ENCODE peak calls at places on chromosome 18, in eight cellular contexts. I is lung, K is A549, H is esophagus squamous epithelium, L is heart left ventricle, M is HFFc6, P is stomach, R is MM.1S. W is an unnamed sample.

GRCh38 chr18:44946529-44947113 is 265.9 kb downstream of the SETBP1 start:
- DNase-seq in I (no peak), K (no peak), H (no peak), L (no peak), M (no peak), P (no peak), R (no peak), W (no peak)

GRCh38 chr18:54928236-54928635 is 31.0 kb downstream of the CCDC68 start:
- DNase-seq in I (no peak), K (no peak), H (no peak), L (no peak), M (no peak), P (no peak), R (no peak), W (no peak)

GRCh38 chr18:80252136-80252535 is 4.8 kb upstream of the PARD6G start:
- DNase-seq in I (peak; percentile 10), K (no peak), H (no peak), L (no peak), M (peak; percentile 55), P (no peak), R (no peak), W (no peak)

GRCh38 chr18:33556846-33557245 is 21.2 kb upstream of the ASXL3 start:
- DNase-seq in I (no peak), K (no peak), H (no peak), L (no peak), M (no peak), P (no peak), R (no peak), W (no peak)

GRCh38 chr18:65938592-65939372 is 188.0 kb downstream of the CDH7 start:
- DNase-seq in I (no peak), K (peak; percentile 59), H (no peak), L (no peak), M (no peak), P (no peak), R (peak; percentile 75), W (no peak)

GRCh38 chr18:29892960-29893558 is 1149.5 kb downstream of the DSC3 start:
- DNase-seq in I (no peak), K (peak; percentile 8), H (no peak), L (no peak), M (no peak), P (no peak), R (peak; percentile 12), W (no peak)

GRCh38 chr18:22559414-22560282 is 141.9 kb upstream of the CTAGE1 start:
- DNase-seq in I (peak; percentile 56), K (peak; percentile 59), H (no peak), L (peak; percentile 84), M (no peak), P (peak; percentile 57), R (peak; percentile 22), W (peak; percentile 69)

GRCh38 chr18:2568129-2568528 is 3.2 kb downstream of the METTL4 start:
- DNase-seq in I (no peak), K (no peak), H (no peak), L (no peak), M (no peak), P (no peak), R (no peak), W (no peak)

GRCh38 chr18:7748252-7749000 is 181.3 kb downstream of the PTPRM start:
- DNase-seq in I (no peak), K (no peak), H (no peak), L (no peak), M (no peak), P (no peak), R (no peak), W (no peak)

GRCh38 chr18:78246041-78246440 is 733.6 kb upstream of the SALL3 start:
- DNase-seq in I (no peak), K (no peak), H (no peak), L (no peak), M (no peak), P (no peak), R (no peak), W (no peak)

GRCh38 chr18:23723121-23723520 is 33.9 kb downstream of the LAMA3 start:
- DNase-seq in I (no peak), K (no peak), H (no peak), L (no peak), M (peak; percentile 30), P (no peak), R (no peak), W (no peak)

GRCh38 chr18:56458770-56459450 is 179.5 kb downstream of the TXNL1 start:
- DNase-seq in I (no peak), K (no peak), H (no peak), L (no peak), M (no peak), P (no peak), R (no peak), W (no peak)

GRCh38 chr18:23629444-23629946 is 33.2 kb downstream of the ANKRD29 start:
- DNase-seq in I (peak; percentile 72), K (peak; percentile 95), H (no peak), L (no peak), M (no peak), P (peak; percentile 62), R (peak; percentile 49), W (no peak)

GRCh38 chr18:54775686-54776085 is 52.6 kb upstream of the RAB27B start:
- DNase-seq in I (no peak), K (peak; percentile 84), H (no peak), L (no peak), M (peak; percentile 85), P (peak; percentile 40), R (no peak), W (no peak)

GRCh38 chr18:2657788-2658458 is 2.4 kb downstream of the SMCHD1 start:
- DNase-seq in I (no peak), K (peak; percentile 37), H (no peak), L (no peak), M (peak; percentile 71), P (no peak), R (peak; percentile 13), W (no peak)

GRCh38 chr18:59993560-59993959 is 93.8 kb downstream of the PMAIP1 start:
- DNase-seq in I (no peak), K (no peak), H (no peak), L (no peak), M (no peak), P (no peak), R (no peak), W (no peak)

GRCh38 chr18:36067118-36067957 is at the start of gene RPRD1A:
- DNase-seq in I (peak; percentile 98), K (peak; percentile 92), H (peak; percentile 83), L (peak; percentile 99), M (peak; percentile 89), P (peak; percentile 99), R (peak; percentile 95), W (peak; percentile 96)
- TF ChIP-seq CTCF in I (no peak), K (no peak), H (no peak), L (no peak), M (peak; percentile 22), P (no peak), R (no peak), W (no peak)

GRCh38 chr18:27404855-27405254 is 219.7 kb upstream of the CHST9 start:
- DNase-seq in I (no peak), K (no peak), H (no peak), L (no peak), M (no peak), P (no peak), R (no peak), W (no peak)

GRCh38 chr18:27394687-27395086 is 209.6 kb upstream of the CHST9 start:
- DNase-seq in I (no peak), K (no peak), H (no peak), L (no peak), M (no peak), P (no peak), R (no peak), W (no peak)

DNA sequence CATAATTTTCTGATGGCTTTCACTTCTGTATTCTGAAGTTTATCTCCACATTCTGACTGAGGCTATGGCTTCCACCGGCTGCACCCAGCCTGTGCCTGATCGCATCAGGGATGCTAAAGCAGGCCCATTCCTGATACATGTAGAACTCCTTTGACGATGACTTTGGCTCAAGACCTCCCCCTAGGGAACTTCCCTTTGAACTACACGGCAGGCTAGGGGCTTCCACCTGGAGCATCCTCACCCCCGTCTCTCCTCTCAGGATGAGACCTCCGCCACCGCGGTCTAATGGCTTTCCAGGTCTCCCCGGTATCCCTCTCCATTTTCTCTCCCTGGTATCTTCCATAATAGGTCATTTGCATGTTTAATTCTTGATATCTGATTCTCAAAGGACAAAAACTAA is 214.9 kb upstream of the CHST9 start:
- DNase-seq in I (no peak), K (no peak), H (no peak), L (peak; percentile 19), M (no peak), P (no peak), R (no peak), W (no peak)
- TF ChIP-seq CTCF in I (no peak), K (no peak), H (no peak), L (no peak), M (no peak), P (no peak), R (no peak), W (no peak)

DNA sequence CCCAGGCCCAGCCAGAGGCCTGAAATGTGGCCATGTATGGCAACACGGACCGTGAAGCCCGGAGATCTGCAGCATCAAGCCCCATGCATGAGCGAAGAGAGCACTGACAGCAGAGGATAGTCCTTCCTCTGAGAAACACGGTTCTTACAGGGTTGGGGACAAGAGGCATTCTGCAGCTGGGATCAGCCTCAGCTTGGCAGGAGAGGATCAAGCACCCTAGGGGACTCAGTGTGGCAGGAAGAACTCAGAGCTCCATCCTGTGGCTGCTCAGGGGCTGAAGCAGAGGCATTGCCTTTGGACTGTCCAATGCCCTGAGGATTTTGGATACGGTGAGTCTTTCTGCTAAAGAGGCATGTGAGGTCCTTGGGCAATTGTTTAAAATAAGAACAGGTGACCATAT is 368.7 kb downstream of the ZNF516 start:
- DNase-seq in I (no peak), K (no peak), H (no peak), L (no peak), M (no peak), P (no peak), R (no peak), W (no peak)
- TF ChIP-seq CTCF in I (no peak), K (no peak), H (no peak), L (peak; percentile 28), M (no peak), P (no peak), R (no peak), W (peak; percentile 28)

GRCh38 chr18:63152791-63153190 is 166.8 kb downstream of the BCL2 start:
- DNase-seq in I (no peak), K (no peak), H (no peak), L (no peak), M (no peak), P (no peak), R (no peak), W (no peak)

GRCh38 chr18:63155910-63156773 is 163.4 kb downstream of the BCL2 start:
- DNase-seq in I (no peak), K (no peak), H (no peak), L (no peak), M (no peak), P (no peak), R (no peak), W (no peak)

GRCh38 chr18:63154350-63155152 is 165.0 kb downstream of the BCL2 start:
- DNase-seq in I (no peak), K (no peak), H (no peak), L (no peak), M (no peak), P (no peak), R (no peak), W (no peak)

GRCh38 chr18:63157293-63158011 is 162.1 kb downstream of the BCL2 start:
- DNase-seq in I (no peak), K (no peak), H (no peak), L (no peak), M (no peak), P (no peak), R (peak; percentile 92), W (no peak)

GRCh38 chr18:63155169-63155852 is 164.3 kb downstream of the BCL2 start:
- DNase-seq in I (peak; percentile 77), K (peak; percentile 46), H (peak; percentile 59), L (peak; percentile 72), M (no peak), P (peak; percentile 76), R (peak; percentile 90), W (peak; percentile 54)
- TF ChIP-seq CTCF in I (peak; percentile 68), K (peak; percentile 50), H (peak; percentile 52), L (peak; percentile 73), M (peak; percentile 55), P (peak; percentile 64), R (peak; percentile 93), W (peak; percentile 69)

W was measured in progenitor cell of endocrine pancreas.